ENCODE peak calls at places on chromosomes 16 and 17, in five cellular contexts. K is left ventricle myocardium inferior, Q is SJSA1, Y is PC-9, W is prostate gland. F is an unnamed sample.
A peak's percentile ranks its signal among the peaks of the same experiment; 100 is the strongest.

GRCh38 chr16:75087040-75087979 is 29.3 kb downstream of the LDHD start:
- DNase-seq in Y (no peak), Q (no peak), K (peak; percentile 54), W (no peak), F (no peak)

GRCh38 chr17:83065660-83066542 is 13.5 kb upstream of the METRNL start:
- DNase-seq in W (no peak), Q (no peak), K (peak; percentile 11), Y (no peak), F (no peak)

GRCh38 chr16:81544691-81545365 is 100.2 kb downstream of the CMIP start:
- DNase-seq in K (no peak), W (no peak), Q (no peak), Y (no peak), F (no peak)

GRCh38 chr17:75876190-75876937 is 2.0 kb downstream of the TRIM47 start:
- DNase-seq in K (peak; percentile 51), Y (peak; percentile 91), Q (no peak), W (no peak), F (no peak)

GRCh38 chr17:1060991-1061390 is 64.1 kb downstream of the TIMM22 start:
- DNase-seq in Q (peak; percentile 69), Y (peak; percentile 98), W (no peak), K (no peak), F (peak; percentile 96)

GRCh38 chr17:57459286-57459915 is 203.1 kb downstream of the MSI2 start:
- DNase-seq in K (no peak), Q (peak; percentile 97), Y (peak; percentile 77), W (no peak), F (peak; percentile 67)

GRCh38 chr16:10616744-10617640 is 36.6 kb upstream of the EMP2 start:
- DNase-seq in Q (no peak), Y (peak; percentile 63), W (peak; percentile 85), K (peak; percentile 74), F (peak; percentile 1)

GRCh38 chr17:33039874-33040273 is 48.2 kb downstream of the SPACA3 start:
- DNase-seq in Q (no peak), Y (no peak), W (no peak), K (no peak), F (peak; percentile 16)

GRCh38 chr17:78697122-78697845 is 84.8 kb downstream of the CYTH1 start:
- DNase-seq in K (no peak), Q (no peak), W (no peak), Y (no peak), F (no peak)

GRCh38 chr17:15945493-15946209 is 721 bp downstream of the ADORA2B start:
- DNase-seq in Q (no peak), Y (no peak), K (no peak), W (no peak), F (no peak)

GRCh38 chr16:85673529-85674417 is 15.0 kb downstream of the GINS2 start:
- DNase-seq in K (peak; percentile 60), W (peak; percentile 83), Q (no peak), Y (no peak), F (peak; percentile 60)

GRCh38 chr17:38872671-38873385 is 3.0 kb downstream of the LASP1 start:
- DNase-seq in Q (no peak), W (no peak), K (no peak), Y (peak; percentile 51), F (no peak)

GRCh38 chr17:38871247-38871991 is 1.6 kb downstream of the LASP1 start:
- DNase-seq in W (peak; percentile 21), K (peak; percentile 50), Y (peak; percentile 89), Q (peak; percentile 73), F (peak; percentile 69)

GRCh38 chr17:38870259-38871165 is 654 bp downstream of the LASP1 start:
- DNase-seq in Y (peak; percentile 43), W (peak; percentile 69), Q (peak; percentile 24), K (peak; percentile 79), F (no peak)

GRCh38 chr17:38873646-38874380 is 4.0 kb downstream of the LASP1 start:
- DNase-seq in K (no peak), Q (no peak), W (no peak), Y (peak; percentile 81), F (no peak)

GRCh38 chr17:38871992-38872605 is 2.2 kb downstream of the LASP1 start:
- DNase-seq in W (no peak), Y (no peak), Q (no peak), K (no peak), F (no peak)
- H3K4me3 ChIP-seq in W (no peak overlapping the region), Y (peak overlapping the region; percentile 97), Q (peak overlapping the region; percentile 92), K (peak overlapping the region; percentile 99), F (peak overlapping the region; percentile 79)

GRCh38 chr16:73179671-73180370 is 131.9 kb upstream of the ZFHX3 start:
- DNase-seq in W (no peak), K (peak; percentile 33), Y (no peak), Q (no peak), F (no peak)

GRCh38 chr16:73172621-73173312 is 124.8 kb upstream of the ZFHX3 start:
- DNase-seq in K (peak; percentile 87), Y (no peak), Q (peak; percentile 75), W (peak; percentile 87), F (peak; percentile 76)

GRCh38 chr16:73173396-73173795 is 125.5 kb upstream of the ZFHX3 start:
- DNase-seq in W (no peak), Q (no peak), K (peak; percentile 26), Y (no peak), F (no peak)

GRCh38 chr16:73176577-73177013 is 128.7 kb upstream of the ZFHX3 start:
- DNase-seq in Y (peak; percentile 83), Q (no peak), W (no peak), K (no peak), F (peak; percentile 83)

GRCh38 chr16:73177896-73178295 is 130.0 kb upstream of the ZFHX3 start:
- DNase-seq in Y (no peak), W (no peak), Q (no peak), K (no peak), F (no peak)
- H3K27ac ChIP-seq in Y (no peak overlapping the region), W (no peak overlapping the region), Q (no peak overlapping the region), K (no peak overlapping the region), F (no peak overlapping the region)

DNA sequence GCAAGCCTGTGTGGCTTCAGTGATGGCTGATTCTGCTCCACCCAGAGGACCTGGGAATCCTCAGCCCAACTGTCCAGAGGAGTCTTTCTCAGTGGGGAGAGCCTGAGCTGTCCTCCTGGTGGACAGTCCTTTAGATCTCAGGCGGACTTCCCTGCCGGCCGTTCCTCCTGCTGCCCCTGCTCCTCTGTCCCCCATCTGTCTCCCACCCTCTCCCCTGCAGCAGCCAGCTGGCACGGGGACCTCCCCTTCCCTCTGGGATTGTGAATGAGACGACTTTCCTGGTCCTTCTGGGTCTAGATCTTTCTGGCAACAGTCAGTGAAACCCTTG is 279.7 kb downstream of the SEC14L1 start:
- DNase-seq in Y (no peak), K (no peak), W (no peak), Q (no peak), F (no peak)
- H3K4me3 ChIP-seq in Y (no peak overlapping the region), K (peak overlapping the region; percentile 34), W (no peak overlapping the region), Q (no peak overlapping the region), F (no peak overlapping the region)

DNA sequence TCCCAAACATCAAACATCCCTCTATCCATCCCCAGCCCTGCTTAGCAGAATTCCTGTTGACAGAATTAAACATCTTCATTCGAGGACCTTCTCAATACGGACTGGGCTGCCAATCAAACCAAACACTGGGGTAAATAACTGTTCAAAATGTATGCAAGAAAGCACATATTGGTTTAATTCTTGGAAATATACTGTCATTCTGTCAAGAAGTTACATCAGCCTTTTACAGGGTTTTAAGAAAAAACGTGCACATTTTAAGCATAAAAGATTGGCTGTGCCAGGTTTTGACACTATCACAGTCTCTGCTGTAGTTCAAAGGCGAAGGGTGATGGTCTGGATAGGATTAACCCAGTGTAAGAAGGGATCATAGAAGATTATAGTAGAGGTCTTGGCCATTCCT is 25.1 kb upstream of the CCNF start:
- DNase-seq in K (no peak), Q (no peak), W (no peak), Y (no peak), F (no peak)
- H3K27ac ChIP-seq in K (no peak overlapping the region), Q (no peak overlapping the region), W (no peak overlapping the region), Y (no peak overlapping the region), F (no peak overlapping the region)

GRCh38 chr17:31815212-31815611 is 43.8 kb downstream of the COPRS start:
- DNase-seq in Q (no peak), W (no peak), Y (no peak), K (no peak), F (no peak)

GRCh38 chr17:31807846-31808245 is 51.2 kb downstream of the COPRS start:
- DNase-seq in Y (no peak), K (no peak), W (no peak), Q (no peak), F (no peak)

GRCh38 chr17:31808521-31808920 is 50.5 kb downstream of the COPRS start:
- DNase-seq in Y (no peak), K (no peak), Q (no peak), W (no peak), F (no peak)

DNA sequence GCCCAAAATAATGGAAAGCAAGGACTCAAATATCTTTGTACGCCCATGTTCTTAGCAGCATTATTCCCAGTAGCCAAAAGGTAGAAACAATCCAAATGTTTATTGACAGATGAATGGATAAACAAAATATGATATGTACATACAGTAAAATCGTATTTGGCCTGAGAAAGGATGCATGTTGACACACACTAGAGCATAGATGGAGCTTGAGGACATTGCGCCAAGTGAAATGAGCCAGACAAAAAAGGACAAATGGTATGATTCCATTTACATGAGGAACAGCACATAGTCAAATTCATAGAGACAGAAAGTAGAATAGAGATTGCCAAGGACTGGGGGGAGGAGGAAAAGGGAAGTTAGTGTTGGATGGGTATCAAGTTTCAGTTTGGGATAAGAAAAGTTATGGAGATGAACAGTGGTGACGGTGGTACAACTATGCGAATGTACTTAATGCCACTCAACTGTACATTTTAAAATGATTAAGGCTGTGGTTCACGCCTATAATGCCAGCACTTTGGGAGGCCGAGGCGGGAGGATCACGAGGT is 48.0 kb downstream of the COPRS start:
- DNase-seq in Q (no peak), Y (no peak), K (no peak), W (no peak), F (no peak)
- H3K4me3 ChIP-seq in Q (no peak overlapping the region), Y (no peak overlapping the region), K (no peak overlapping the region), W (no peak overlapping the region), F (no peak overlapping the region)

DNA sequence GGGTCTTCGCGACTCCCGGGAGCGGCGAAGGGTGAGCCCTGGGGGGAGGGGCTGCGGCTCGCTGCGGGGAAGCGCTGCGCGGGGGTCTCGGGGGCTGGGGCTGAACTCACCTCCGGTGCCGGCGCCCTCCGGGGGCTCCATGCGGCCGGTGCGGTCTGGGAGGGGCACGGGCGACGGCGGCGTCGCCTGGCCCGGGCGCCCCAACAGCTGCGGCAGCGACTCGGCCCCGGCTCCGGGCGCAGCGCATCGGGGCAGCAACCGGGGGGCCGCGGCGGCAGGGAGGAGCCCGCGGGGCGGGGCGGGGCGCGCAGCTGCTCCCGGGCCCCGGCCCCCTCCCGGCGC is at the start of gene DBNDD1:
- DNase-seq in K (no peak), Q (no peak), W (no peak), Y (no peak), F (no peak)
- H3K27ac ChIP-seq in K (peak within 1 kb of the TSS; percentile 1), Q (peak within 1 kb of the TSS; percentile 57), W (peak within 1 kb of the TSS; percentile 66), Y (peak within 1 kb of the TSS; percentile 87), F (peak within 1 kb of the TSS; percentile 28)

GRCh38 chr17:44688200-44688599 is 1.4 kb downstream of the CCDC43 start:
- DNase-seq in K (no peak), Y (no peak), Q (no peak), W (no peak), F (no peak)
- H3K4me3 ChIP-seq in K (peak overlapping the region; percentile 87), Y (peak overlapping the region; percentile 100), Q (no peak overlapping the region), W (no peak overlapping the region), F (no peak overlapping the region)

GRCh38 chr17:41581366-41582060 is 5.2 kb downstream of the KRT14 start:
- DNase-seq in W (no peak), K (no peak), Y (no peak), Q (no peak), F (no peak)
- H3K27ac ChIP-seq in W (no peak overlapping the region), K (no peak overlapping the region), Y (peak overlapping the region; percentile 37), Q (no peak overlapping the region), F (no peak overlapping the region)

F was measured in brain microvascular endothelial cell.